ENCODE peak calls at places on chromosomes 13 and 19, in nine cellular contexts. Z, S, V, U, N, D, M, K and G are unnamed samples.
A peak's percentile ranks its signal among the peaks of the same experiment; 100 is the strongest.

GRCh38 chr19:53254451-53255341 is at the start of gene ZNF677:
- DNase-seq in Z (peak; percentile 92), S (no peak), V (peak; percentile 92), U (peak; percentile 58), N (peak; percentile 69), D (peak; percentile 83), M (peak; percentile 94), K (peak; percentile 90), G (peak; percentile 91)

GRCh38 chr13:79423801-79424642 is 18.0 kb upstream of the RBM26 start:
- DNase-seq in Z (peak; percentile 53), S (no peak), V (no peak), U (no peak), N (no peak), D (no peak), M (peak; percentile 77), K (no peak), G (no peak)

GRCh38 chr19:29961311-29961710 is 19.3 kb downstream of the URI1 start:
- DNase-seq in Z (no peak), S (no peak), V (no peak), U (no peak), N (no peak), D (no peak), M (no peak), K (no peak), G (no peak)

GRCh38 chr19:10593148-10593547 is 6.0 kb upstream of the AP1M2 start:
- DNase-seq in Z (no peak), S (no peak), V (no peak), U (no peak), N (no peak), D (no peak), M (no peak), K (no peak), G (no peak)

GRCh38 chr13:104757712-104758111 is 1691.5 kb upstream of the SLC10A2 start:
- DNase-seq in Z (no peak), S (no peak), V (no peak), U (no peak), N (no peak), D (no peak), M (no peak), K (no peak), G (no peak)

GRCh38 chr19:38506723-38507550 is 73.4 kb downstream of the RYR1 start:
- DNase-seq in Z (peak; percentile 44), S (peak; percentile 68), V (peak; percentile 97), U (peak; percentile 68), N (peak; percentile 85), D (peak; percentile 90), M (peak; percentile 71), K (peak; percentile 78), G (peak; percentile 51)

GRCh38 chr19:49985926-49986325 is 25.0 kb upstream of the SIGLEC11 start:
- DNase-seq in Z (no peak), S (no peak), V (no peak), U (no peak), N (no peak), D (no peak), M (no peak), K (no peak), G (no peak)

GRCh38 chr19:15702590-15702930 is 25.3 kb upstream of the OR10H2 start:
- DNase-seq in Z (no peak), S (peak; percentile 73), V (peak; percentile 78), U (no peak), N (no peak), D (peak; percentile 15), M (peak; percentile 19), K (no peak), G (peak; percentile 22)

GRCh38 chr13:101640797-101641400 is 188.4 kb downstream of the ITGBL1 start:
- DNase-seq in Z (no peak), S (no peak), V (no peak), U (no peak), N (no peak), D (no peak), M (peak; percentile 46), K (no peak), G (no peak)

GRCh38 chr19:13026478-13026999 is 31.3 kb downstream of the NFIX start:
- DNase-seq in Z (peak; percentile 46), S (peak; percentile 45), V (no peak), U (no peak), N (no peak), D (no peak), M (peak; percentile 45), K (no peak), G (no peak)

GRCh38 chr19:3162418-3163229 is 15.9 kb upstream of the S1PR4 start:
- DNase-seq in Z (no peak), S (no peak), V (no peak), U (no peak), N (no peak), D (no peak), M (no peak), K (no peak), G (peak; percentile 58)

GRCh38 chr19:43651758-43652545 is 12.3 kb upstream of the CADM4 start:
- DNase-seq in Z (peak; percentile 78), S (peak; percentile 79), V (peak; percentile 79), U (no peak), N (no peak), D (peak; percentile 34), M (peak; percentile 79), K (peak; percentile 36), G (peak; percentile 60)

GRCh38 chr19:30226464-30227070 is 145.6 kb upstream of the ZNF536 start:
- DNase-seq in Z (peak; percentile 23), S (no peak), V (peak; percentile 46), U (no peak), N (no peak), D (no peak), M (no peak), K (no peak), G (no peak)

GRCh38 chr13:110179116-110179857 is 127.7 kb downstream of the COL4A1 start:
- DNase-seq in Z (no peak), S (no peak), V (no peak), U (no peak), N (no peak), D (no peak), M (no peak), K (no peak), G (no peak)

GRCh38 chr19:40613669-40614594 is 12.8 kb downstream of the LTBP4 start:
- DNase-seq in Z (peak; percentile 87), S (peak; percentile 73), V (peak; percentile 91), U (peak; percentile 70), N (peak; percentile 69), D (peak; percentile 89), M (peak; percentile 86), K (peak; percentile 89), G (peak; percentile 43)

GRCh38 chr19:3335431-3336350 is 30.7 kb upstream of the NFIC start:
- DNase-seq in Z (peak; percentile 50), S (no peak), V (peak; percentile 83), U (no peak), N (no peak), D (no peak), M (peak; percentile 79), K (no peak), G (no peak)

GRCh38 chr13:27599845-27600553 is 20.3 kb downstream of the LNX2 start:
- DNase-seq in Z (peak; percentile 23), S (peak; percentile 33), V (peak; percentile 45), U (no peak), N (no peak), D (no peak), M (peak; percentile 82), K (no peak), G (no peak)

GRCh38 chr13:114226088-114226487 is 8.6 kb upstream of the CDC16 start:
- DNase-seq in Z (no peak), S (no peak), V (no peak), U (no peak), N (no peak), D (no peak), M (no peak), K (no peak), G (no peak)

GRCh38 chr13:96968027-96968426 is 26.2 kb downstream of the OXGR1 start:
- DNase-seq in Z (no peak), S (no peak), V (no peak), U (no peak), N (no peak), D (no peak), M (no peak), K (no peak), G (peak; percentile 21)

GRCh38 chr13:91426913-91427312 is 28.5 kb downstream of the GPC5 start:
- DNase-seq in Z (no peak), S (no peak), V (no peak), U (no peak), N (no peak), D (no peak), M (no peak), K (no peak), G (no peak)

GRCh38 chr19:17841371-17841809 is 6.4 kb downstream of the JAK3 start:
- DNase-seq in Z (no peak), S (no peak), V (no peak), U (no peak), N (no peak), D (no peak), M (no peak), K (no peak), G (no peak)

GRCh38 chr13:41587490-41587889 is 130.1 kb downstream of the RGCC start:
- DNase-seq in Z (no peak), S (no peak), V (no peak), U (no peak), N (no peak), D (peak; percentile 21), M (no peak), K (peak; percentile 13), G (no peak)